ENCODE peak calls at places on chromosome 1, in four cellular contexts. O is HepG2, K is H1, H is SK-N-SH. L is an unnamed sample.

GRCh38 chr1:116942344-116942743 is 32.6 kb downstream of the PTGFRN start:
- DNase-seq in O (no peak), H (no peak), K (no peak), L (no peak)

GRCh38 chr1:152111515-152111968 is 3.7 kb downstream of the TCHH start:
- DNase-seq in H (no peak), K (no peak), O (no peak), L (no peak)

GRCh38 chr1:21100496-21100895 is 76.2 kb downstream of the EIF4G3 start:
- DNase-seq in K (no peak), H (no peak), O (no peak), L (no peak)

GRCh38 chr1:206521694-206522402 is 14.5 kb downstream of the RASSF5 start:
- DNase-seq in K (no peak), H (no peak), O (no peak), L (no peak)

GRCh38 chr1:235601087-235601486 is 48.5 kb downstream of the GNG4 start:
- DNase-seq in O (no peak), K (no peak), H (no peak), L (no peak)

GRCh38 chr1:216310776-216311175 is 112.5 kb downstream of the USH2A start:
- DNase-seq in H (no peak), O (no peak), K (peak; percentile 71), L (no peak)

GRCh38 chr1:81506691-81507090 is 294.0 kb upstream of the ADGRL2 start:
- DNase-seq in O (no peak), H (no peak), K (no peak), L (no peak)

GRCh38 chr1:206117151-206117948 is at the start of gene AVPR1B:
- DNase-seq in H (peak; percentile 87), O (no peak), K (peak; percentile 21), L (no peak)

GRCh38 chr1:231632119-231632518 is 5.5 kb downstream of the DISC1 start:
- DNase-seq in K (no peak), H (no peak), O (peak; percentile 45), L (no peak)

GRCh38 chr1:110008971-110009565 is 24.5 kb downstream of the AHCYL1 start:
- DNase-seq in K (no peak), O (no peak), H (no peak), L (no peak)

GRCh38 chr1:173249349-173249748 is 42.2 kb upstream of the TNFSF4 start:
- DNase-seq in H (no peak), O (no peak), K (no peak), L (no peak)

GRCh38 chr1:26582836-26583460 is 53.4 kb downstream of the RPS6KA1 start:
- DNase-seq in O (no peak), K (no peak), H (no peak), L (peak; percentile 56)

GRCh38 chr1:110393691-110394564 is 3.1 kb upstream of the SLC16A4 start:
- DNase-seq in K (no peak), O (peak; percentile 47), H (no peak), L (no peak)

GRCh38 chr1:71147637-71148360 is 67.0 kb upstream of the ZRANB2 start:
- DNase-seq in H (no peak), O (no peak), K (no peak), L (no peak)

GRCh38 chr1:174239541-174239940 is 80.2 kb downstream of the RABGAP1L start:
- DNase-seq in K (no peak), H (no peak), O (peak; percentile 39), L (no peak)

GRCh38 chr1:113388621-113389355 is 1.5 kb upstream of the MAGI3 start:
- DNase-seq in O (peak; percentile 91), K (no peak), H (peak; percentile 81), L (no peak)

GRCh38 chr1:84960371-84960770 is 36.5 kb downstream of the MCOLN2 start:
- DNase-seq in H (no peak), O (peak; percentile 38), K (no peak), L (no peak)

GRCh38 chr1:224107282-224107625 is 6.7 kb upstream of the FBXO28 start:
- DNase-seq in O (no peak), H (no peak), K (no peak), L (no peak)

GRCh38 chr1:182003025-182003725 is 58.3 kb downstream of the ZNF648 start:
- DNase-seq in O (no peak), H (peak; percentile 60), K (no peak), L (no peak)

GRCh38 chr1:206923009-206923960 is 1.5 kb upstream of the FCMR start:
- DNase-seq in H (no peak), O (no peak), K (no peak), L (peak; percentile 81)

GRCh38 chr1:151494741-151495281 is 16.4 kb upstream of the CGN start:
- DNase-seq in K (no peak), O (peak; percentile 33), H (no peak), L (no peak)

GRCh38 chr1:202807367-202807925 is 775 bp downstream of the KDM5B start:
- DNase-seq in O (no peak), H (peak; percentile 90), K (no peak), L (no peak)

GRCh38 chr1:226664413-226665101 is 74.5 kb downstream of the ITPKB start:
- DNase-seq in K (no peak), H (no peak), O (no peak), L (no peak)

GRCh38 chr1:227892930-227893695 is 54.6 kb downstream of the WNT9A start:
- DNase-seq in O (no peak), K (no peak), H (no peak), L (no peak)

GRCh38 chr1:115282825-115283224 is 55.2 kb downstream of the NGF start:
- DNase-seq in O (no peak), K (no peak), H (no peak), L (no peak)

GRCh38 chr1:2104621-2105427 is 54.6 kb downstream of the PRKCZ start:
- DNase-seq in H (peak; percentile 67), O (peak; percentile 92), K (no peak), L (no peak)

DNA sequence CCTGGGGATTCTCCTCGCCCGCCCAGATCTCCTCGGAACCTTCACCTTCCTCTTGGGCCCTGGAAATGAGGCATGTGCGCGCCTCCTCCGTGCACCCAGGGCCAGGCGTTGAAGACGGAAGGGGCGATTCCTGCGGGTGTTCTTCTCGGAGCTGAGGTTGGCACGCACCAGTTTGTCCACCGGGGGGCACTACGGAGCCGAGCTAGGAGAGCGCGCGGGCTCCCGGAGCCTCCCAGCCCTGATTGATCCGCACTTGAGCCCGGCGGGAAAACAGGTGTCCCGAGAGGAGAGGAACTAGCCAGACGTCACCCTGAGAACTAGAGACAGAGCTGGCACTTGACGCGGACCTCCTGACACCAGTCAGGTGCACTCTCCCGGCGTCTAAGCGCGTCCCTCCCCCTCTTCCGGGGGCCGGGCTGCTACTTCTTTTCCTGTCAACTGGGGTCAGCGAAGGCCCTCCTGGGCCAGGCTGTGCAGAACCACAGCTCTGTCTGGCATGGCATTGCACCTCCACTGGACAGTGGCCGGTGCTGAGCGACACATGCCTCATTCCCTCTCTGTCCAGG is 18.3 kb upstream of the SERINC2 start:
- DNase-seq in O (peak; percentile 57), K (peak; percentile 79), H (peak; percentile 88), L (peak; percentile 21)
- H4K20me1 ChIP-seq in O (no peaks in the 10 kb centered on the region), K (no peaks in the 10 kb centered on the region), H (no peaks in the 10 kb centered on the region), L (no peaks in the 10 kb centered on the region)

DNA sequence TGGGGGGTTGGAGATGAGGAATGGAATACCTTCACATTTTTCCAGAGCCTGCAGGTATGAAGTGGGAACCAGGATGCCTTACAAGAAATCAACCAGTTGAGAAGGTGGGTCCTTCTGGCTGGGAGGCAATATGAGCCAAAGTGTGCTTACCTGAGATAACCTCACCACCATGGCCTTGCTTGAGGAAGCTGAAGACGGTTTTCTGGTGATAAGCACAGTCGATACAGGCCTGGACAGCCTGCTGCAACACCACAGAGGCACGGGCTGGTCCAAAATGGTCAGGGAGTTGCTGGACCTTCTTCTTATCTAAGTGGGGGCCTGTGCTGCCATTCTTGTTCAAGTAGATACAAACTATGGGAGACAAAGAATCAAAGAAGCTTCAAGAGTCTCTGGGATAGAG is 27.0 kb upstream of the SLFNL1 start:
- DNase-seq in O (no peak), H (no peak), K (no peak), L (no peak)
- TF ChIP-seq TCF12 in O (no peak), H (no peak), K (no peak), L (no peak)

GRCh38 chr1:186681136-186681535 is 913 bp upstream of the PTGS2 start:
- DNase-seq in O (no peak), K (no peak), H (no peak), L (no peak)

GRCh38 chr1:186681806-186682205 is 1.6 kb upstream of the PTGS2 start:
- DNase-seq in H (no peak), O (no peak), K (no peak), L (no peak)

GRCh38 chr1:186683637-186684410 is 3.6 kb upstream of the PTGS2 start:
- DNase-seq in O (no peak), H (no peak), K (no peak), L (no peak)

GRCh38 chr1:186682721-186683120 is 2.5 kb upstream of the PTGS2 start:
- DNase-seq in K (no peak), O (no peak), H (no peak), L (no peak)

GRCh38 chr1:186680031-186681012 is at the start of gene PTGS2:
- DNase-seq in H (peak; percentile 63), O (no peak), K (peak; percentile 71), L (peak; percentile 25)
- TF ChIP-seq SIN3A in H (no peak), O (no peak), K (peak; percentile 56), L (no peak)

DNA sequence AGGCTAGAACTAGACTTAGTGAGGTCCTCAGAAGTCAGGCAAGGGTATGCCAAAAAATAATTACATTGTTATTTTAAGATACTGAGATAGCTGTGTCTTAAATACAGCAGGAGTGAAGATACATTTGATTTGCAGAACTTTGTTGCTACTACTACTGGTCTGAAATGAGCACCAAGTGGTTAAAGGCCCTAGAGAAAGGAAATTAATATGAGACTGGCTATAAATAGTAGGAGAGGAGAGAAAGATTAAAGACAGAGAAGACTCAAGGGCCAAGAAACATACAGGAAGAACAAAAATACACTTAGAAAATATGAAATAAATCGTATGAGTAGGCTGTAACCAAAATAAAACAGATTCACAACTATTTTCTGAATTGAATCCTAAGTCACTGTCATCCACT is 21.3 kb downstream of the HNRNPR start:
- DNase-seq in H (no peak), O (no peak), K (no peak), L (no peak)
- H4K20me1 ChIP-seq in H (peaks cover 39% of the 10 kb centered on the region), O (peaks cover 6% of the 10 kb centered on the region), K (peaks cover 18% of the 10 kb centered on the region), L (no peaks in the 10 kb centered on the region)

DNA sequence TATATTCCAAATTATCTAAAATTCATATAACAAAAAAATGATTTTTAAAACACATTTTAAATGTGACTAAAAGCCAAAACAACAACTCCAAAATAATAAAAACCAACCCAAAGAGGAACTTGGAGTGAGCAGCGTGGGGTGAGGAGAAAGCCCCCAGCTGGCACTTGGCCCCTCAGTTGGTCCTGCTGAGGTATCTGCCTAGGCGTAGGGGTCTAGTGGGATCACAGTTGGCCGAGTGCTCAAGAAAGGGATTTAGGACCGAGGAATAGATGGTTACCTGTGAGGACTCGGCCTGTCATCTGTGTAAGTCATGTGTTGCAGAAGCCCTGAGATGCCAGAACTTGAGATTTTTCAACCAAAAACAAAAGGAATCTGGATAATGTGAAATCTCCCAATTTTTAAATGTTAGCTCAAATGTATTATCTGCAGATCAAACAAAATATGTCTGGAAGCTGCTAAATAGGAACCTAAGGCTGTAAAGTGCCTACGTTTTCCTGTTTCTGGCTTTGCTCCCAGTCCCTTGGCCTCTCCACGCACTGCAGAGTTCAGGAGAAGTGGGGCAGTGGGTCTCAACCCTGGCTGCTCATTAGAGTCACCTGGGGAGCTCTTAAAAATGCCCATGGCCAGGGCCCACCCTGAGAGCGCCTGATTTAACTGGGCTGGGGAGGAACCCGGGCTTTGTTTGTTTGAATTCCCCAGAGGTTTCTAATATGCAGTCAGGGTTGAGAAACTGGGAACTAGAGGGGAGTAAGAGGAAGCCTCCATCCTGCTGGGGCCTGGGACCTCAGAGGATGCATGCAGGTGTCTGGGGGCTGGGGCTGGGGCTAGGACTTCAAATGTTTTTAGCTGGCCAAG is 38.5 kb upstream of the LDLRAP1 start:
- DNase-seq in H (no peak), K (no peak), O (no peak), L (no peak)
- TF ChIP-seq TCF12 in H (no peak), K (no peak), O (no peak), L (no peak)

L was measured in GM12878.